ENCODE peak calls at places on chromosomes 3 and 15, in ten cellular contexts. D is HCT116, X is psoas muscle, T is fibroblast of lung, L is Peyer's patch, J is RWPE2, R is PC-3, C is heart left ventricle, P is transverse colon, Z is GM23338. I is an unnamed sample. For H3K4me1, the result is how much of the 10 kb centered on the place peaks cover.

GRCh38 chr3:194246709-194247349 is 104.3 kb downstream of the CPN2 start:
- DNase-seq in P (no peak), D (no peak), Z (no peak), C (no peak), J (no peak), R (no peak), X (no peak), T (no peak), L (no peak), I (no peak)

GRCh38 chr15:76338555-76339301 is 2.2 kb downstream of the ISL2 start:
- DNase-seq in X (no peak), L (no peak), Z (no peak), D (no peak), J (no peak), C (no peak), R (no peak), T (no peak), P (no peak), I (no peak)

GRCh38 chr3:82595530-82595929 is 834.1 kb upstream of the GBE1 start:
- DNase-seq in R (no peak), D (no peak), J (no peak), T (no peak), X (no peak), P (no peak), C (no peak), L (no peak), Z (no peak), I (no peak)

GRCh38 chr3:150203273-150203672 is 204.8 kb upstream of the TSC22D2 start:
- DNase-seq in P (no peak), R (no peak), Z (no peak), L (no peak), D (no peak), J (no peak), C (no peak), X (no peak), T (peak), I (no peak)

GRCh38 chr15:29873942-29874341 is 51.7 kb upstream of the TJP1 start:
- DNase-seq in L (no peak), P (no peak), T (no peak), C (no peak), X (no peak), R (no peak), D (no peak), J (no peak), Z (no peak), I (no peak)

GRCh38 chr3:166955549-166955948 is 424.5 kb downstream of the ZBBX start:
- DNase-seq in L (no peak), R (peak), P (no peak), Z (no peak), D (peak), C (no peak), T (no peak), X (no peak), J (no peak), I (no peak)

GRCh38 chr15:28002136-28002861 is 96.8 kb downstream of the OCA2 start:
- DNase-seq in X (no peak), J (no peak), D (no peak), P (no peak), C (no peak), T (no peak), L (no peak), Z (no peak), R (no peak), I (no peak)

GRCh38 chr3:143648708-143649107 is 199.6 kb downstream of the SLC9A9 start:
- DNase-seq in P (no peak), D (peak), Z (peak), T (no peak), L (no peak), X (no peak), R (peak), C (no peak), J (no peak), I (no peak)

GRCh38 chr15:70399204-70399603 is 301.5 kb upstream of the TLE3 start:
- DNase-seq in D (no peak), P (no peak), J (peak), T (no peak), Z (no peak), X (no peak), L (no peak), C (no peak), R (no peak), I (no peak)

GRCh38 chr15:39918688-39919385 is 1.2 kb downstream of the GPR176 start:
- DNase-seq in D (no peak), L (no peak), P (no peak), Z (no peak), R (peak), J (no peak), T (peak), C (no peak), X (no peak), I (no peak)

GRCh38 chr15:66599536-66600239 is 33.9 kb upstream of the LCTL start:
- DNase-seq in P (no peak), X (no peak), Z (no peak), C (no peak), D (no peak), J (no peak), T (no peak), R (no peak), L (no peak), I (no peak)
- TF ChIP-seq CTCF in P (no peak), X (no peak), Z (no peak), C (no peak), D (no peak), J (no peak), T (no peak), R (no peak), L (no peak), I (no peak)

DNA sequence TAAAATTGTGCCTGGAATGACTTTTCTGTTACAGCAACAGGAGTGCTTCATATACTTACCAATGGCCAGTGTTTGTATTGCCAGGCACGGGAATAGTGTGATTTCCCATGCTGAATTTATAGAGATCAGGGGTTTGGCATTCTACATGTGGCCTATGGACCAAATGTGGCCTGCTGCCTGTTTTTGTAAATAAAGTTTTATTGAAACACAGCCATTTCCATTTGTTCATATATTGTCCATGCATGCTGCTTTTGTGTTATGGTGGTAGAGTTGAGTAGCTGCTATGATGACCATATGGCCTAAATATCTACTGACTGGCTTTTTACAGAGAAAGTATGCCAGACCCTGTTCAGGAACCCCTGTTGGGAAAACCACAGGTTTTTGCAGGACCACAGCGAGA is 55.6 kb downstream of the SLCO3A1 start:
- DNase-seq in J (no peak), X (no peak), L (no peak), C (no peak), P (no peak), D (no peak), T (no peak), R (no peak), Z (no peak), I (no peak)
- H3K27ac ChIP-seq in J (no peak), X (no peak), L (no peak), C (no peak), P (no peak), D (no peak), T (no peak), R (no peak), Z (no peak), I (no peak)

GRCh38 chr15:98878862-98879261 is 128.7 kb downstream of the PGPEP1L start:
- DNase-seq in C (no peak), R (no peak), X (no peak), T (no peak), L (no peak), J (no peak), Z (no peak), P (no peak), D (no peak), I (no peak)
- H3K4me1 ChIP-seq in C (half or more), R (under half), X (under half), T (under half), L (under half), J (half or more), Z (under half), P (under half), D (under half), I (under half)

GRCh38 chr3:44021646-44022594 is 219.8 kb upstream of the TOPAZ1 start:
- DNase-seq in D (no peak), Z (peak), C (no peak), L (no peak), X (no peak), J (no peak), T (peak), P (no peak), R (no peak), I (no peak)
- TF ChIP-seq CTCF in D (no peak), Z (no peak), C (no peak), L (no peak), X (no peak), J (no peak), T (no peak), P (no peak), R (no peak), I (no peak)

GRCh38 chr3:16297991-16298885 is 33.2 kb downstream of the OXNAD1 start:
- DNase-seq in J (no peak), C (no peak), T (no peak), X (no peak), L (no peak), R (no peak), Z (no peak), P (no peak), D (no peak), I (no peak)
- H3K27ac ChIP-seq in J (no peak), C (no peak), T (no peak), X (no peak), L (peak), R (no peak), Z (no peak), P (no peak), D (no peak), I (no peak)

GRCh38 chr15:66928101-66928500 is 137.3 kb upstream of the SMAD3 start:
- DNase-seq in L (no peak), T (no peak), R (no peak), P (no peak), D (no peak), C (no peak), X (no peak), J (no peak), Z (no peak), I (no peak)
- H3K4me1 ChIP-seq in L (under half), T (under half), R (under half), P (under half), D (under half), C (under half), X (under half), J (under half), Z (under half), I (under half)

GRCh38 chr3:168062679-168063078 is 33.0 kb downstream of the GOLIM4 start:
- DNase-seq in T (no peak), R (no peak), X (no peak), D (no peak), P (no peak), C (no peak), L (no peak), J (no peak), Z (no peak), I (no peak)

GRCh38 chr3:168060317-168060716 is 35.4 kb downstream of the GOLIM4 start:
- DNase-seq in C (no peak), D (no peak), T (no peak), L (no peak), X (no peak), Z (no peak), P (no peak), J (no peak), R (no peak), I (no peak)

GRCh38 chr3:168063122-168063521 is 32.6 kb downstream of the GOLIM4 start:
- DNase-seq in L (no peak), R (no peak), P (no peak), C (no peak), D (no peak), T (no peak), X (no peak), J (no peak), Z (no peak), I (no peak)

GRCh38 chr3:168058482-168058881 is 37.2 kb downstream of the GOLIM4 start:
- DNase-seq in R (no peak), Z (no peak), C (no peak), P (no peak), J (no peak), T (no peak), L (no peak), D (no peak), X (no peak), I (no peak)

GRCh38 chr3:168061332-168061996 is 34.3 kb downstream of the GOLIM4 start:
- DNase-seq in X (no peak), R (peak), D (no peak), C (no peak), Z (no peak), T (peak), P (no peak), J (no peak), L (no peak), I (no peak)
- TF ChIP-seq CTCF in X (no peak), R (peak), D (no peak), C (no peak), Z (peak), T (no peak), P (no peak), J (no peak), L (no peak), I (no peak)

I was measured in pancreas.